ENCODE peak calls at places on chromosomes 13 and 19, in nine cellular contexts. One of them, this sample, is unnamed.

GRCh38 chr19:18700501-18701249 is 17.2 kb downstream of the CRTC1 start:
- DNase-seq in foreskin fibroblast: peak
- DNase-seq in skeletal muscle cell: no peak
- DNase-seq in T-helper 9 cell: peak
- DNase-seq in amygdala: no peak
- DNase-seq in OCI-LY7: peak
- DNase-seq in left ventricle myocardium inferior: peak
- DNase-seq in OCI-M1: no peak
- DNase-seq in stimulated activated CD4-positive, alpha-beta T cell treated with anti-CD3 and anti-CD28 coated beads, Interleukin-4, amount 100 ng/mL, for 48 hours: peak
- DNase-seq in this sample: peak

GRCh38 chr13:55199132-55199531 is 1941.6 kb upstream of the PRR20A start:
- DNase-seq in foreskin fibroblast: no peak
- DNase-seq in skeletal muscle cell: no peak
- DNase-seq in T-helper 9 cell: no peak
- DNase-seq in amygdala: no peak
- DNase-seq in OCI-LY7: no peak
- DNase-seq in left ventricle myocardium inferior: no peak
- DNase-seq in OCI-M1: peak
- DNase-seq in stimulated activated CD4-positive, alpha-beta T cell treated with anti-CD3 and anti-CD28 coated beads, Interleukin-4, amount 100 ng/mL, for 48 hours: no peak
- DNase-seq in this sample: no peak

GRCh38 chr13:112727581-112727980 is 37.7 kb downstream of the ATP11A start:
- DNase-seq in foreskin fibroblast: no peak
- DNase-seq in skeletal muscle cell: no peak
- DNase-seq in T-helper 9 cell: no peak
- DNase-seq in amygdala: no peak
- DNase-seq in OCI-LY7: no peak
- DNase-seq in left ventricle myocardium inferior: no peak
- DNase-seq in OCI-M1: no peak
- DNase-seq in stimulated activated CD4-positive, alpha-beta T cell treated with anti-CD3 and anti-CD28 coated beads, Interleukin-4, amount 100 ng/mL, for 48 hours: no peak
- DNase-seq in this sample: no peak

GRCh38 chr19:43575156-43575950 is at the start of the genes PINLYP and XRCC1:
- DNase-seq in foreskin fibroblast: peak
- DNase-seq in skeletal muscle cell: peak
- DNase-seq in T-helper 9 cell: peak
- DNase-seq in amygdala: peak
- DNase-seq in OCI-LY7: peak
- DNase-seq in left ventricle myocardium inferior: peak
- DNase-seq in OCI-M1: peak
- DNase-seq in stimulated activated CD4-positive, alpha-beta T cell treated with anti-CD3 and anti-CD28 coated beads, Interleukin-4, amount 100 ng/mL, for 48 hours: peak
- DNase-seq in this sample: peak

GRCh38 chr19:8827277-8827676 is 4.8 kb downstream of the ZNF558 start:
- DNase-seq in foreskin fibroblast: no peak
- DNase-seq in skeletal muscle cell: no peak
- DNase-seq in T-helper 9 cell: no peak
- DNase-seq in amygdala: no peak
- DNase-seq in OCI-LY7: no peak
- DNase-seq in left ventricle myocardium inferior: no peak
- DNase-seq in OCI-M1: peak
- DNase-seq in stimulated activated CD4-positive, alpha-beta T cell treated with anti-CD3 and anti-CD28 coated beads, Interleukin-4, amount 100 ng/mL, for 48 hours: no peak
- DNase-seq in this sample: no peak

GRCh38 chr13:112114391-112114790 is 47.4 kb downstream of the SOX1 start:
- DNase-seq in foreskin fibroblast: no peak
- DNase-seq in skeletal muscle cell: no peak
- DNase-seq in T-helper 9 cell: no peak
- DNase-seq in amygdala: no peak
- DNase-seq in OCI-LY7: no peak
- DNase-seq in left ventricle myocardium inferior: no peak
- DNase-seq in OCI-M1: no peak
- DNase-seq in stimulated activated CD4-positive, alpha-beta T cell treated with anti-CD3 and anti-CD28 coated beads, Interleukin-4, amount 100 ng/mL, for 48 hours: no peak
- DNase-seq in this sample: no peak

GRCh38 chr13:95948646-95949045 is 104.6 kb downstream of the UGGT2 start:
- DNase-seq in foreskin fibroblast: peak
- DNase-seq in skeletal muscle cell: no peak
- DNase-seq in T-helper 9 cell: no peak
- DNase-seq in amygdala: no peak
- DNase-seq in OCI-LY7: no peak
- DNase-seq in left ventricle myocardium inferior: no peak
- DNase-seq in OCI-M1: peak
- DNase-seq in stimulated activated CD4-positive, alpha-beta T cell treated with anti-CD3 and anti-CD28 coated beads, Interleukin-4, amount 100 ng/mL, for 48 hours: no peak
- DNase-seq in this sample: no peak

GRCh38 chr13:66689628-66690027 is 540.5 kb downstream of the PCDH9 start:
- DNase-seq in foreskin fibroblast: peak
- DNase-seq in skeletal muscle cell: no peak
- DNase-seq in T-helper 9 cell: no peak
- DNase-seq in amygdala: no peak
- DNase-seq in OCI-LY7: peak
- DNase-seq in left ventricle myocardium inferior: no peak
- DNase-seq in OCI-M1: peak
- DNase-seq in stimulated activated CD4-positive, alpha-beta T cell treated with anti-CD3 and anti-CD28 coated beads, Interleukin-4, amount 100 ng/mL, for 48 hours: no peak
- DNase-seq in this sample: no peak

GRCh38 chr19:18074192-18074591 is 12.5 kb downstream of the IL12RB1 start:
- DNase-seq in foreskin fibroblast: no peak
- DNase-seq in skeletal muscle cell: no peak
- DNase-seq in T-helper 9 cell: no peak
- DNase-seq in amygdala: no peak
- DNase-seq in OCI-LY7: no peak
- DNase-seq in left ventricle myocardium inferior: no peak
- DNase-seq in OCI-M1: no peak
- DNase-seq in stimulated activated CD4-positive, alpha-beta T cell treated with anti-CD3 and anti-CD28 coated beads, Interleukin-4, amount 100 ng/mL, for 48 hours: no peak
- DNase-seq in this sample: no peak

GRCh38 chr19:39362682-39363657 is 20.7 kb downstream of the SAMD4B start:
- DNase-seq in foreskin fibroblast: peak
- DNase-seq in skeletal muscle cell: peak
- DNase-seq in T-helper 9 cell: no peak
- DNase-seq in amygdala: no peak
- DNase-seq in OCI-LY7: no peak
- DNase-seq in left ventricle myocardium inferior: no peak
- DNase-seq in OCI-M1: no peak
- DNase-seq in stimulated activated CD4-positive, alpha-beta T cell treated with anti-CD3 and anti-CD28 coated beads, Interleukin-4, amount 100 ng/mL, for 48 hours: no peak
- DNase-seq in this sample: no peak

GRCh38 chr19:29542776-29543175 is 17.0 kb downstream of the VSTM2B start:
- DNase-seq in foreskin fibroblast: no peak
- DNase-seq in skeletal muscle cell: no peak
- DNase-seq in T-helper 9 cell: no peak
- DNase-seq in amygdala: no peak
- DNase-seq in OCI-LY7: no peak
- DNase-seq in left ventricle myocardium inferior: no peak
- DNase-seq in OCI-M1: no peak
- DNase-seq in stimulated activated CD4-positive, alpha-beta T cell treated with anti-CD3 and anti-CD28 coated beads, Interleukin-4, amount 100 ng/mL, for 48 hours: no peak
- DNase-seq in this sample: no peak

GRCh38 chr13:24110011-24110410 is 50.5 kb upstream of the SPATA13 start:
- DNase-seq in foreskin fibroblast: no peak
- DNase-seq in skeletal muscle cell: no peak
- DNase-seq in T-helper 9 cell: no peak
- DNase-seq in amygdala: no peak
- DNase-seq in OCI-LY7: no peak
- DNase-seq in left ventricle myocardium inferior: no peak
- DNase-seq in OCI-M1: no peak
- DNase-seq in stimulated activated CD4-positive, alpha-beta T cell treated with anti-CD3 and anti-CD28 coated beads, Interleukin-4, amount 100 ng/mL, for 48 hours: no peak
- DNase-seq in this sample: no peak

GRCh38 chr19:31170046-31170445 is 179.2 kb downstream of the TSHZ3 start:
- DNase-seq in foreskin fibroblast: no peak
- DNase-seq in skeletal muscle cell: no peak
- DNase-seq in T-helper 9 cell: no peak
- DNase-seq in amygdala: no peak
- DNase-seq in OCI-LY7: no peak
- DNase-seq in left ventricle myocardium inferior: no peak
- DNase-seq in OCI-M1: no peak
- DNase-seq in stimulated activated CD4-positive, alpha-beta T cell treated with anti-CD3 and anti-CD28 coated beads, Interleukin-4, amount 100 ng/mL, for 48 hours: no peak
- DNase-seq in this sample: no peak

GRCh38 chr13:40438999-40439797 is 227.2 kb downstream of the FOXO1 start:
- DNase-seq in foreskin fibroblast: peak
- DNase-seq in skeletal muscle cell: no peak
- DNase-seq in T-helper 9 cell: no peak
- DNase-seq in amygdala: no peak
- DNase-seq in OCI-LY7: peak
- DNase-seq in left ventricle myocardium inferior: no peak
- DNase-seq in OCI-M1: peak
- DNase-seq in stimulated activated CD4-positive, alpha-beta T cell treated with anti-CD3 and anti-CD28 coated beads, Interleukin-4, amount 100 ng/mL, for 48 hours: no peak
- DNase-seq in this sample: no peak

GRCh38 chr13:100594731-100595130 is 6.1 kb upstream of the GGACT start:
- DNase-seq in foreskin fibroblast: no peak
- DNase-seq in skeletal muscle cell: no peak
- DNase-seq in T-helper 9 cell: no peak
- DNase-seq in amygdala: no peak
- DNase-seq in OCI-LY7: no peak
- DNase-seq in left ventricle myocardium inferior: no peak
- DNase-seq in OCI-M1: no peak
- DNase-seq in stimulated activated CD4-positive, alpha-beta T cell treated with anti-CD3 and anti-CD28 coated beads, Interleukin-4, amount 100 ng/mL, for 48 hours: no peak
- DNase-seq in this sample: no peak

GRCh38 chr19:14082675-14082960 is 3.0 kb downstream of the C19orf67 start:
- DNase-seq in foreskin fibroblast: no peak
- DNase-seq in skeletal muscle cell: no peak
- DNase-seq in T-helper 9 cell: no peak
- DNase-seq in amygdala: no peak
- DNase-seq in OCI-LY7: no peak
- DNase-seq in left ventricle myocardium inferior: no peak
- DNase-seq in OCI-M1: no peak
- DNase-seq in stimulated activated CD4-positive, alpha-beta T cell treated with anti-CD3 and anti-CD28 coated beads, Interleukin-4, amount 100 ng/mL, for 48 hours: no peak
- DNase-seq in this sample: no peak

GRCh38 chr13:80400164-80400767 is 59.3 kb upstream of the SPRY2 start:
- DNase-seq in foreskin fibroblast: no peak
- DNase-seq in skeletal muscle cell: no peak
- DNase-seq in T-helper 9 cell: no peak
- DNase-seq in amygdala: no peak
- DNase-seq in OCI-LY7: no peak
- DNase-seq in left ventricle myocardium inferior: no peak
- DNase-seq in OCI-M1: no peak
- DNase-seq in stimulated activated CD4-positive, alpha-beta T cell treated with anti-CD3 and anti-CD28 coated beads, Interleukin-4, amount 100 ng/mL, for 48 hours: no peak
- DNase-seq in this sample: no peak

GRCh38 chr19:49684983-49685553 is 4.3 kb upstream of the ADM5 start:
- DNase-seq in foreskin fibroblast: peak
- DNase-seq in skeletal muscle cell: no peak
- DNase-seq in T-helper 9 cell: no peak
- DNase-seq in amygdala: no peak
- DNase-seq in OCI-LY7: no peak
- DNase-seq in left ventricle myocardium inferior: no peak
- DNase-seq in OCI-M1: no peak
- DNase-seq in stimulated activated CD4-positive, alpha-beta T cell treated with anti-CD3 and anti-CD28 coated beads, Interleukin-4, amount 100 ng/mL, for 48 hours: no peak
- DNase-seq in this sample: no peak